ENCODE peak calls at places on chromosomes 3 and 15, in five cellular contexts. A is brain microvascular endothelial cell, B is stomach, O is A549, H is lower lobe of right lung. C is an unnamed sample.

GRCh38 chr15:63329567-63330350 is 51.9 kb downstream of the CA12 start:
- DNase-seq in A (no peak), B (no peak), O (no peak), H (no peak), C (no peak)

GRCh38 chr15:92166029-92166428 is 227.7 kb upstream of the ST8SIA2 start:
- DNase-seq in A (no peak), B (no peak), O (no peak), H (no peak), C (no peak)

GRCh38 chr3:123719785-123720531 is 135.1 kb upstream of the HACD2 start:
- DNase-seq in A (no peak), B (no peak), O (no peak), H (no peak), C (peak; percentile 87)

GRCh38 chr15:58459562-58459961 is 27.8 kb downstream of the LIPC start:
- DNase-seq in A (no peak), B (no peak), O (no peak), H (no peak), C (no peak)

GRCh38 chr3:123093696-123094095 is 26.9 kb downstream of the PDIA5 start:
- DNase-seq in A (no peak), B (no peak), O (no peak), H (no peak), C (no peak)

GRCh38 chr3:57948782-57949242 is 59.4 kb upstream of the FLNB start:
- DNase-seq in A (no peak), B (no peak), O (no peak), H (no peak), C (no peak)

GRCh38 chr15:72599855-72600464 is 54.5 kb upstream of the GOLGA6B start:
- DNase-seq in A (peak; percentile 64), B (no peak), O (peak; percentile 69), H (no peak), C (no peak)

GRCh38 chr3:152269423-152270144 is 855 bp downstream of the MBNL1 start:
- DNase-seq in A (peak; percentile 72), B (peak; percentile 28), O (peak; percentile 18), H (peak; percentile 42), C (peak; percentile 77)

GRCh38 chr15:71329041-71329440 is 213.8 kb downstream of the THSD4 start:
- DNase-seq in A (peak; percentile 35), B (no peak), O (no peak), H (no peak), C (no peak)

GRCh38 chr3:196988241-196989029 is 19.8 kb upstream of the PIGZ start:
- DNase-seq in A (no peak), B (no peak), O (no peak), H (no peak), C (no peak)

GRCh38 chr15:62165029-62165792 is at the start of gene C2CD4B:
- DNase-seq in A (no peak), B (peak; percentile 93), O (peak; percentile 17), H (peak; percentile 70), C (no peak)

GRCh38 chr3:51962854-51963530 is 4.3 kb downstream of the PCBP4 start:
- DNase-seq in A (no peak), B (no peak), O (no peak), H (no peak), C (no peak)
- H3K27ac ChIP-seq in A (no peak overlapping the region), B (no peak overlapping the region), O (no peak overlapping the region), H (no peak overlapping the region), C (no peak overlapping the region)

GRCh38 chr3:71414189-71414924 is 169.2 kb downstream of the FOXP1 start:
- DNase-seq in A (no peak), B (no peak), O (no peak), H (no peak), C (no peak)
- H3K4me3 ChIP-seq in A (no peak overlapping the region), B (no peak overlapping the region), O (no peak overlapping the region), H (no peak overlapping the region), C (no peak overlapping the region)

GRCh38 chr3:62665627-62666433 is 209.4 kb downstream of the CADPS start:
- DNase-seq in A (peak; percentile 73), B (peak; percentile 63), O (peak; percentile 0), H (peak; percentile 54), C (no peak)
- TF ChIP-seq CTCF in A (peak; percentile 86), B (no peak), O (peak; percentile 41), H (peak; percentile 52), C (no peak)

GRCh38 chr3:125004196-125004595 is 51.6 kb downstream of the HEG1 start:
- DNase-seq in A (no peak), B (no peak), O (no peak), H (no peak), C (no peak)

GRCh38 chr3:125002414-125002811 is 53.4 kb downstream of the HEG1 start:
- DNase-seq in A (no peak), B (no peak), O (no peak), H (no peak), C (no peak)

GRCh38 chr3:125003369-125003853 is 52.4 kb downstream of the HEG1 start:
- DNase-seq in A (no peak), B (no peak), O (no peak), H (no peak), C (no peak)

GRCh38 chr3:125001557-125002413 is 54.0 kb downstream of the HEG1 start:
- DNase-seq in A (no peak), B (no peak), O (no peak), H (no peak), C (no peak)

GRCh38 chr3:125002834-125003368 is 52.9 kb downstream of the HEG1 start:
- DNase-seq in A (no peak), B (no peak), O (no peak), H (no peak), C (no peak)
- H3K27ac ChIP-seq in A (no peak overlapping the region), B (no peak overlapping the region), O (no peak overlapping the region), H (no peak overlapping the region), C (no peak overlapping the region)

GRCh38 chr3:4306860-4307259 is 3.7 kb downstream of the SETMAR start:
- DNase-seq in A (no peak), B (no peak), O (no peak), H (no peak), C (no peak)

GRCh38 chr3:4303187-4304123 is at the start of gene SETMAR:
- DNase-seq in A (peak; percentile 83), B (peak; percentile 92), O (peak; percentile 86), H (peak; percentile 92), C (peak; percentile 93)

GRCh38 chr3:4297486-4297885 is 5.7 kb upstream of the SETMAR start:
- DNase-seq in A (no peak), B (no peak), O (no peak), H (no peak), C (no peak)

GRCh38 chr3:4306091-4306490 is 2.9 kb downstream of the SETMAR start:
- DNase-seq in A (no peak), B (no peak), O (no peak), H (no peak), C (no peak)

DNA sequence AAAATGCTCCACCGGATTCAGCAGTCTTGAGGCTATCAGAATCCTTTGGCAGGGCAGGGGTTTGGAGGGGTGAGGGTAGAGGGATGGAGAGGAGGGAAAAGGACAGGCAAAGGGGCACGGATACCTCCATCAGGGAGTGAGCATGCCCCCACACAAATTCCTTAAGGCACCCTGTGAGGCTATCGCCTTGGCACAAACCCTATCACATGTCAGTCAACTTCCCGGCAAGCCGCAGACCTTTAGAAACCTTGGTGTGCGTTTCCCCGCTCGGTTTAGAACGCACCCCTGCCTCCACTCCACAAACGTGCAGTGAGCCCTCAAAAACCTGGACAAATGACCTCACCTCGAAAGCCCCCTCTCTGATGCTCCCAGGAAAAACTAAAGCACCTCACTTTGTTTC is 422 bp upstream of the SETMAR start:
- DNase-seq in A (no peak), B (no peak), O (no peak), H (no peak), C (no peak)
- H3K4me3 ChIP-seq in A (peak overlapping the region; percentile 80), B (peak overlapping the region; percentile 78), O (peak overlapping the region; percentile 68), H (peak overlapping the region; percentile 70), C (peak overlapping the region; percentile 76)

DNA sequence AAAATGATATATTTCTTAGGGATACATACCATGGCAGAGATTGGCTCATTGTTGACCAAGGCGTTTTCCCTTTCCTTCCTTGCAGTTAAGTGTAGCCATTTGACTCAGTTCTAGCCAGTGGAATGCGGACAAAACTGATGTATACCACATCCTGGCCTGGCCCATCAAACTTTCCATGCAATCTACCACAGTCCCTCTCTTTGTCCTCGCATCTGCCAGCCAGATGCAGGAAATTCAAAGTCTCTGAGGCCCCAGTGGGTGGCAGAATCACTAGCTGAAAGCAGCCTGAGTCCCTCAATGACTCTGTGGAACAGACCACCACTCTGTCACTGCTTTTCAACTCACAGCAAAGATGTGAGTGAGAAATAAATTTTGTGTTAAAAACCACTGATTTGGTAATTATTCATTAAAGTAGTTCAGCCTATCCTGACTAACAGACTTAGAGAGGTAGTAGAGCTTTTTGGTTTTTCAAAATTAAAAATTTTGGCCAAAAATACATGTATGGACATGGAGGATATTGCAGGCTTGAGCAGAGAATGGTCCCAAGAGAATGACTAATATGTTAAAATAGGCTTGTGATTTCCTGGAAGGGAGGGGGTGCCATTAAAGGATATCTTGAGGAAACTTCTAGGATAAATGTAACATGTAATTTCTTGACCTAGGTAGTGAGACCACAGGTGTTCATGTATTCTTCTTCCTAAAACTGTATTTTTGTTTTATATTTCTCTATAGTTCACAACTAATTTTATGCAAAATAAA is 10.9 kb downstream of the LRRFIP2 start:
- DNase-seq in A (peak; percentile 65), B (no peak), O (no peak), H (no peak), C (no peak)
- TF ChIP-seq CTCF in A (peak; percentile 29), B (no peak), O (no peak), H (no peak), C (no peak)

C was measured in coronary artery.